ENCODE peak calls at places on chromosomes 12 and 14, in five cellular contexts. K, Q, J, L and I are unnamed samples.

GRCh38 chr14:61598980-61599379 is 96.3 kb upstream of the HIF1A start:
- DNase-seq in K (no peak), Q (no peak), J (no peak), L (no peak), I (no peak)

GRCh38 chr12:69620077-69620476 is 9.4 kb upstream of the LRRC10 start:
- DNase-seq in K (no peak), Q (no peak), J (no peak), L (no peak), I (no peak)

GRCh38 chr14:50944647-50945413 is 547 bp upstream of the PYGL start:
- DNase-seq in K (peak), Q (peak), J (peak), L (peak), I (peak)

GRCh38 chr12:10140001-10140400 is 10.0 kb upstream of the CLEC7A start:
- DNase-seq in K (peak), Q (no peak), J (peak), L (peak), I (peak)

GRCh38 chr14:57244103-57244502 is 24.6 kb downstream of the EXOC5 start:
- DNase-seq in K (no peak), Q (no peak), J (no peak), L (no peak), I (no peak)

GRCh38 chr12:109606261-109607028 is 32.9 kb downstream of the MVK start:
- DNase-seq in K (no peak), Q (no peak), J (no peak), L (no peak), I (no peak)

GRCh38 chr12:50276068-50276467 is 7.3 kb downstream of the LIMA1 start:
- DNase-seq in K (no peak), Q (no peak), J (no peak), L (no peak), I (no peak)

GRCh38 chr14:94775875-94776217 is 5.9 kb upstream of the GSC start:
- DNase-seq in K (no peak), Q (no peak), J (peak), L (no peak), I (no peak)

GRCh38 chr12:57762463-57762862 is 4.4 kb downstream of the CYP27B1 start:
- DNase-seq in K (no peak), Q (no peak), J (no peak), L (no peak), I (no peak)

GRCh38 chr14:68730811-68731425 is 61.9 kb downstream of the ZFP36L1 start:
- DNase-seq in K (no peak), Q (no peak), J (no peak), L (no peak), I (no peak)